ENCODE peak calls at places on chromosomes 11 and 22, in eight cellular contexts. One of them, this sample, is unnamed. For H4K20me1, the result is how much of the 10 kb centered on the place peaks cover.

GRCh38 chr11:3838504-3838903 is 2.3 kb downstream of the RHOG start:
- DNase-seq in neural progenitor cell: no peak
- DNase-seq in HCT116: no peak
- DNase-seq in hepatocyte: no peak
- DNase-seq in OCI-LY7: no peak
- DNase-seq in PC-3: no peak
- DNase-seq in GM23338: no peak
- DNase-seq in MM.1S: no peak
- DNase-seq in this sample: no peak

GRCh38 chr22:23124611-23125511 is 16.9 kb downstream of the RSPH14 start:
- DNase-seq in neural progenitor cell: no peak
- DNase-seq in HCT116: no peak
- DNase-seq in hepatocyte: no peak
- DNase-seq in OCI-LY7: no peak
- DNase-seq in PC-3: no peak
- DNase-seq in GM23338: no peak
- DNase-seq in MM.1S: no peak
- DNase-seq in this sample: no peak

GRCh38 chr22:25495286-25495685 is 69.2 kb upstream of the GRK3 start:
- DNase-seq in neural progenitor cell: no peak
- DNase-seq in HCT116: no peak
- DNase-seq in hepatocyte: peak
- DNase-seq in OCI-LY7: no peak
- DNase-seq in PC-3: no peak
- DNase-seq in GM23338: no peak
- DNase-seq in MM.1S: no peak
- DNase-seq in this sample: no peak

GRCh38 chr22:43277987-43278601 is 65.1 kb downstream of the SCUBE1 start:
- DNase-seq in neural progenitor cell: no peak
- DNase-seq in HCT116: no peak
- DNase-seq in hepatocyte: no peak
- DNase-seq in OCI-LY7: no peak
- DNase-seq in PC-3: peak
- DNase-seq in GM23338: no peak
- DNase-seq in MM.1S: no peak
- DNase-seq in this sample: no peak

GRCh38 chr22:26021516-26021915 is 147.7 kb upstream of the SEZ6L start:
- DNase-seq in neural progenitor cell: no peak
- DNase-seq in HCT116: no peak
- DNase-seq in hepatocyte: no peak
- DNase-seq in OCI-LY7: no peak
- DNase-seq in PC-3: no peak
- DNase-seq in GM23338: no peak
- DNase-seq in MM.1S: no peak
- DNase-seq in this sample: no peak

GRCh38 chr11:115409691-115410220 is 94.5 kb downstream of the CADM1 start:
- DNase-seq in neural progenitor cell: peak
- DNase-seq in HCT116: no peak
- DNase-seq in hepatocyte: peak
- DNase-seq in OCI-LY7: no peak
- DNase-seq in PC-3: no peak
- DNase-seq in GM23338: peak
- DNase-seq in MM.1S: no peak
- DNase-seq in this sample: no peak

GRCh38 chr22:36343070-36343719 is 44.6 kb downstream of the MYH9 start:
- DNase-seq in neural progenitor cell: no peak
- DNase-seq in HCT116: no peak
- DNase-seq in hepatocyte: no peak
- DNase-seq in OCI-LY7: no peak
- DNase-seq in PC-3: no peak
- DNase-seq in GM23338: no peak
- DNase-seq in MM.1S: no peak
- DNase-seq in this sample: no peak

GRCh38 chr22:24107668-24108067 is 73.6 kb upstream of the SUSD2 start:
- DNase-seq in neural progenitor cell: no peak
- DNase-seq in HCT116: no peak
- DNase-seq in hepatocyte: no peak
- DNase-seq in OCI-LY7: no peak
- DNase-seq in PC-3: peak
- DNase-seq in GM23338: no peak
- DNase-seq in MM.1S: no peak
- DNase-seq in this sample: peak

GRCh38 chr11:128695539-128696221 is 1.8 kb downstream of the FLI1 start:
- DNase-seq in neural progenitor cell: no peak
- DNase-seq in HCT116: no peak
- DNase-seq in hepatocyte: no peak
- DNase-seq in OCI-LY7: peak
- DNase-seq in PC-3: no peak
- DNase-seq in GM23338: no peak
- DNase-seq in MM.1S: peak
- DNase-seq in this sample: peak

GRCh38 chr22:20517841-20518592 is 10.6 kb downstream of the MED15 start:
- DNase-seq in neural progenitor cell: no peak
- DNase-seq in HCT116: no peak
- DNase-seq in hepatocyte: no peak
- DNase-seq in OCI-LY7: no peak
- DNase-seq in PC-3: no peak
- DNase-seq in GM23338: no peak
- DNase-seq in MM.1S: no peak
- DNase-seq in this sample: no peak

GRCh38 chr11:23995891-23996290 is 501.0 kb upstream of the LUZP2 start:
- DNase-seq in neural progenitor cell: no peak
- DNase-seq in HCT116: no peak
- DNase-seq in hepatocyte: no peak
- DNase-seq in OCI-LY7: no peak
- DNase-seq in PC-3: peak
- DNase-seq in GM23338: no peak
- DNase-seq in MM.1S: no peak
- DNase-seq in this sample: no peak

GRCh38 chr11:17636721-17637120 is 82.7 kb upstream of the MYOD1 start:
- DNase-seq in neural progenitor cell: no peak
- DNase-seq in HCT116: no peak
- DNase-seq in hepatocyte: no peak
- DNase-seq in OCI-LY7: no peak
- DNase-seq in PC-3: no peak
- DNase-seq in GM23338: no peak
- DNase-seq in MM.1S: no peak
- DNase-seq in this sample: no peak

GRCh38 chr11:17633279-17633986 is 85.9 kb upstream of the MYOD1 start:
- DNase-seq in neural progenitor cell: no peak
- DNase-seq in HCT116: no peak
- DNase-seq in hepatocyte: no peak
- DNase-seq in OCI-LY7: no peak
- DNase-seq in PC-3: no peak
- DNase-seq in GM23338: no peak
- DNase-seq in MM.1S: no peak
- DNase-seq in this sample: no peak

GRCh38 chr11:17633987-17634775 is 85.2 kb upstream of the MYOD1 start:
- DNase-seq in neural progenitor cell: no peak
- DNase-seq in HCT116: no peak
- DNase-seq in hepatocyte: no peak
- DNase-seq in OCI-LY7: no peak
- DNase-seq in PC-3: no peak
- DNase-seq in GM23338: no peak
- DNase-seq in MM.1S: no peak
- DNase-seq in this sample: no peak

GRCh38 chr11:17634776-17635550 is 84.4 kb upstream of the MYOD1 start:
- DNase-seq in neural progenitor cell: no peak
- DNase-seq in HCT116: no peak
- DNase-seq in hepatocyte: no peak
- DNase-seq in OCI-LY7: no peak
- DNase-seq in PC-3: no peak
- DNase-seq in GM23338: no peak
- DNase-seq in MM.1S: no peak
- DNase-seq in this sample: no peak

GRCh38 chr11:17635551-17635938 is 83.8 kb upstream of the MYOD1 start:
- DNase-seq in neural progenitor cell: no peak
- DNase-seq in HCT116: no peak
- DNase-seq in hepatocyte: no peak
- DNase-seq in OCI-LY7: no peak
- DNase-seq in PC-3: no peak
- DNase-seq in GM23338: peak
- DNase-seq in MM.1S: no peak
- DNase-seq in this sample: no peak
- TF ChIP-seq EZH2phosphoT487 in neural progenitor cell: no peak
- TF ChIP-seq EZH2phosphoT487 in HCT116: no peak
- TF ChIP-seq EZH2phosphoT487 in hepatocyte: no peak
- TF ChIP-seq EZH2phosphoT487 in OCI-LY7: no peak
- TF ChIP-seq EZH2phosphoT487 in PC-3: no peak
- TF ChIP-seq EZH2phosphoT487 in GM23338: no peak
- TF ChIP-seq EZH2phosphoT487 in MM.1S: no peak
- TF ChIP-seq EZH2phosphoT487 in this sample: no peak

GRCh38 chr22:37675930-37676571 is 615 bp downstream of the LGALS1 start:
- DNase-seq in neural progenitor cell: no peak
- DNase-seq in HCT116: no peak
- DNase-seq in hepatocyte: no peak
- DNase-seq in OCI-LY7: peak
- DNase-seq in PC-3: peak
- DNase-seq in GM23338: peak
- DNase-seq in MM.1S: no peak
- DNase-seq in this sample: peak

GRCh38 chr22:37680191-37680851 is 4.9 kb downstream of the LGALS1 start:
- DNase-seq in neural progenitor cell: no peak
- DNase-seq in HCT116: no peak
- DNase-seq in hepatocyte: no peak
- DNase-seq in OCI-LY7: no peak
- DNase-seq in PC-3: no peak
- DNase-seq in GM23338: no peak
- DNase-seq in MM.1S: no peak
- DNase-seq in this sample: peak

GRCh38 chr22:37679670-37680069 is 4.2 kb downstream of the LGALS1 start:
- DNase-seq in neural progenitor cell: no peak
- DNase-seq in HCT116: no peak
- DNase-seq in hepatocyte: no peak
- DNase-seq in OCI-LY7: no peak
- DNase-seq in PC-3: no peak
- DNase-seq in GM23338: no peak
- DNase-seq in MM.1S: no peak
- DNase-seq in this sample: no peak

GRCh38 chr22:37676691-37677627 is 1.5 kb downstream of the LGALS1 start:
- DNase-seq in neural progenitor cell: peak
- DNase-seq in HCT116: peak
- DNase-seq in hepatocyte: peak
- DNase-seq in OCI-LY7: peak
- DNase-seq in PC-3: peak
- DNase-seq in GM23338: peak
- DNase-seq in MM.1S: peak
- DNase-seq in this sample: peak

DNA sequence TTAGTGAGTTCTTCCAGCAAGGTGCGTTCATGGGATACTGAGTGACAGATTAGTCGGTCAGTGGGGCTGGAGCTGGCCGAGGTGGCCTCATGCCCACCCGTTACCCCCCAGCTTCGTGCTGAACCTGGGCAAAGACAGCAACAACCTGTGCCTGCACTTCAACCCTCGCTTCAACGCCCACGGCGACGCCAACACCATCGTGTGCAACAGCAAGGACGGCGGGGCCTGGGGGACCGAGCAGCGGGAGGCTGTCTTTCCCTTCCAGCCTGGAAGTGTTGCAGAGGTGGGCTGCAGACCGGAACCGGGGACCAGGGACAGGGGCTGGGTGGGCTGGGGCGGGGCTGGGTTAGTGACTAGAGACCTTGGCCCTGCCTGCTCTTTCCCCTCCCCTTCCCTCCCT is 2.9 kb downstream of the LGALS1 start:
- DNase-seq in neural progenitor cell: no peak
- DNase-seq in HCT116: no peak
- DNase-seq in hepatocyte: no peak
- DNase-seq in OCI-LY7: no peak
- DNase-seq in PC-3: no peak
- DNase-seq in GM23338: no peak
- DNase-seq in MM.1S: no peak
- DNase-seq in this sample: no peak
- H4K20me1 ChIP-seq in neural progenitor cell: under half
- H4K20me1 ChIP-seq in HCT116: under half
- H4K20me1 ChIP-seq in hepatocyte: under half
- H4K20me1 ChIP-seq in OCI-LY7: under half
- H4K20me1 ChIP-seq in PC-3: under half
- H4K20me1 ChIP-seq in GM23338: under half
- H4K20me1 ChIP-seq in MM.1S: under half
- H4K20me1 ChIP-seq in this sample: under half

GRCh38 chr22:49406879-49407587 is 420.6 kb downstream of the BRD1 start:
- DNase-seq in neural progenitor cell: no peak
- DNase-seq in HCT116: no peak
- DNase-seq in hepatocyte: no peak
- DNase-seq in OCI-LY7: no peak
- DNase-seq in PC-3: no peak
- DNase-seq in GM23338: no peak
- DNase-seq in MM.1S: no peak
- DNase-seq in this sample: no peak
- TF ChIP-seq EZH2phosphoT487 in neural progenitor cell: no peak
- TF ChIP-seq EZH2phosphoT487 in HCT116: no peak
- TF ChIP-seq EZH2phosphoT487 in hepatocyte: no peak
- TF ChIP-seq EZH2phosphoT487 in OCI-LY7: no peak
- TF ChIP-seq EZH2phosphoT487 in PC-3: no peak
- TF ChIP-seq EZH2phosphoT487 in GM23338: no peak
- TF ChIP-seq EZH2phosphoT487 in MM.1S: no peak
- TF ChIP-seq EZH2phosphoT487 in this sample: no peak

GRCh38 chr11:32307449-32307848 is 127.9 kb downstream of the WT1 start:
- DNase-seq in neural progenitor cell: no peak
- DNase-seq in HCT116: no peak
- DNase-seq in hepatocyte: no peak
- DNase-seq in OCI-LY7: no peak
- DNase-seq in PC-3: no peak
- DNase-seq in GM23338: no peak
- DNase-seq in MM.1S: no peak
- DNase-seq in this sample: no peak

GRCh38 chr11:32304521-32304920 is 130.8 kb downstream of the WT1 start:
- DNase-seq in neural progenitor cell: no peak
- DNase-seq in HCT116: no peak
- DNase-seq in hepatocyte: no peak
- DNase-seq in OCI-LY7: no peak
- DNase-seq in PC-3: no peak
- DNase-seq in GM23338: no peak
- DNase-seq in MM.1S: no peak
- DNase-seq in this sample: no peak

GRCh38 chr11:32302826-32303225 is 132.5 kb downstream of the WT1 start:
- DNase-seq in neural progenitor cell: no peak
- DNase-seq in HCT116: no peak
- DNase-seq in hepatocyte: no peak
- DNase-seq in OCI-LY7: no peak
- DNase-seq in PC-3: no peak
- DNase-seq in GM23338: no peak
- DNase-seq in MM.1S: no peak
- DNase-seq in this sample: no peak

GRCh38 chr11:32307921-32308320 is 127.4 kb downstream of the WT1 start:
- DNase-seq in neural progenitor cell: no peak
- DNase-seq in HCT116: no peak
- DNase-seq in hepatocyte: no peak
- DNase-seq in OCI-LY7: no peak
- DNase-seq in PC-3: no peak
- DNase-seq in GM23338: no peak
- DNase-seq in MM.1S: no peak
- DNase-seq in this sample: no peak

DNA sequence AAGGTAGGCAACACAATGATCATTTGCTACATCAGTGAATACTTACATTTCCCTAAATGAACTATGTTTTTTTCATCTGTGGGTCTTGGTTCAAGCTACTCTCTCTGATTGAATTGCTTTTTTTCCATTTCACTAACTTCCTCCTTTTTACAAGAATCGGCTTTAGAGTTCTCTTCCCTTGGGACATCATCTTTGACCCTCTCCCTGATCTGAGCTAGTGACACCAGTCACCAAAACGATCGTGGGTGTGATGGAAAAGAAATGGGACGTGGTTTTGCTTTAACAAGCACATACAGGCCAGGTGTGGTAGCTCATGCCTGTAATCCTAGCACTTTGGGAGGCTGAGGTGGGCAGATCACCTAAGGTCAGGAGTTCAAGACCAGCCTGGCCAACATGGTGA is 129.9 kb downstream of the WT1 start:
- DNase-seq in neural progenitor cell: no peak
- DNase-seq in HCT116: no peak
- DNase-seq in hepatocyte: no peak
- DNase-seq in OCI-LY7: no peak
- DNase-seq in PC-3: no peak
- DNase-seq in GM23338: no peak
- DNase-seq in MM.1S: no peak
- DNase-seq in this sample: no peak
- H4K20me1 ChIP-seq in neural progenitor cell: under half
- H4K20me1 ChIP-seq in HCT116: under half
- H4K20me1 ChIP-seq in hepatocyte: under half
- H4K20me1 ChIP-seq in OCI-LY7: under half
- H4K20me1 ChIP-seq in PC-3: under half
- H4K20me1 ChIP-seq in GM23338: under half
- H4K20me1 ChIP-seq in MM.1S: under half
- H4K20me1 ChIP-seq in this sample: under half

This sample was measured in GM23248.